ENCODE peak calls at places on chromosomes 3 and 15, in six cellular contexts. S is thoracic aorta, J is stomach, B is body of pancreas, K is suprapubic skin, Y is H9. U is an unnamed sample. For H3K4me1, the result is how much of the 10 kb centered on the place peaks cover.

GRCh38 chr15:50183112-50183794 is 1.3 kb downstream of the SLC27A2 start:
- DNase-seq in Y (no peak), K (no peak), J (no peak), S (no peak), B (no peak), U (no peak)

GRCh38 chr3:30286007-30286669 is 320.3 kb upstream of the TGFBR2 start:
- DNase-seq in B (peak), J (peak), Y (no peak), K (peak), S (peak), U (peak)

GRCh38 chr3:37952564-37952963 is 38.0 kb upstream of the VILL start:
- DNase-seq in B (no peak), K (no peak), S (no peak), Y (no peak), J (no peak), U (no peak)

GRCh38 chr15:35439291-35439690 is 106.7 kb downstream of the DPH6 start:
- DNase-seq in Y (no peak), K (no peak), S (no peak), J (no peak), B (no peak), U (no peak)

GRCh38 chr15:41928637-41929620 is 35.1 kb upstream of the SPTBN5 start:
- DNase-seq in K (no peak), B (peak), S (no peak), J (peak), Y (no peak), U (no peak)

GRCh38 chr3:193970773-193971206 is 165.2 kb upstream of the HES1 start:
- DNase-seq in B (no peak), K (no peak), Y (no peak), S (no peak), J (no peak), U (no peak)

GRCh38 chr3:72190050-72190449 is 405.1 kb upstream of the PROK2 start:
- DNase-seq in S (no peak), K (no peak), B (no peak), J (no peak), Y (no peak), U (no peak)

GRCh38 chr3:21573291-21573690 is 177.7 kb downstream of the ZNF385D start:
- DNase-seq in K (no peak), J (no peak), S (no peak), Y (no peak), B (no peak), U (no peak)

GRCh38 chr3:134315286-134316106 is 58.8 kb downstream of the AMOTL2 start:
- DNase-seq in B (peak), K (peak), Y (peak), J (no peak), S (peak), U (peak)

GRCh38 chr3:36813320-36813719 is 49.0 kb upstream of the DCLK3 start:
- DNase-seq in J (no peak), B (no peak), K (no peak), S (no peak), Y (no peak), U (no peak)

GRCh38 chr3:30318110-30318509 is 288.3 kb upstream of the TGFBR2 start:
- DNase-seq in Y (no peak), K (no peak), B (no peak), S (no peak), J (no peak), U (no peak)

GRCh38 chr3:124986153-124987143 is 51.9 kb upstream of the MUC13 start:
- DNase-seq in J (no peak), B (peak), S (no peak), Y (no peak), K (no peak), U (no peak)

GRCh38 chr3:37492977-37493471 is 318.6 kb upstream of the LRRFIP2 start:
- DNase-seq in K (no peak), S (no peak), Y (no peak), J (no peak), B (no peak), U (no peak)

GRCh38 chr3:14811733-14812132 is 7.0 kb upstream of the FGD5 start:
- DNase-seq in S (no peak), K (no peak), J (no peak), Y (no peak), B (no peak), U (no peak)

GRCh38 chr3:65883614-65884013 is 155.1 kb downstream of the MAGI1 start:
- DNase-seq in Y (no peak), K (no peak), S (no peak), B (peak), J (no peak), U (no peak)

GRCh38 chr3:139292933-139293664 is 50.7 kb upstream of the MRPS22 start:
- DNase-seq in K (no peak), B (peak), S (no peak), Y (no peak), J (no peak), U (no peak)

GRCh38 chr15:39074341-39074740 is 506.5 kb upstream of the THBS1 start:
- DNase-seq in B (no peak), J (no peak), S (no peak), Y (no peak), K (no peak), U (no peak)

GRCh38 chr3:123156276-123156995 is 45.3 kb upstream of the SEC22A start:
- DNase-seq in K (no peak), J (no peak), S (no peak), Y (peak), B (no peak), U (peak)

GRCh38 chr15:20340331-20340811 is 201.2 kb downstream of the GOLGA6L6 start:
- DNase-seq in B (peak), S (no peak), Y (peak), K (peak), J (peak), U (peak)

GRCh38 chr3:172315401-172316091 is 132.7 kb downstream of the GHSR start:
- DNase-seq in B (no peak), J (no peak), K (no peak), S (no peak), Y (no peak), U (peak)

GRCh38 chr15:45543051-45543450 is 20.5 kb upstream of the SLC30A4 start:
- DNase-seq in J (no peak), S (no peak), Y (no peak), K (no peak), B (no peak), U (no peak)

GRCh38 chr3:194056731-194057415 is 79.1 kb upstream of the HES1 start:
- DNase-seq in J (no peak), K (no peak), Y (peak), B (peak), S (no peak), U (no peak)

GRCh38 chr15:26937134-26937533 is 33.8 kb upstream of the GABRG3 start:
- DNase-seq in K (no peak), J (no peak), S (no peak), Y (no peak), B (no peak), U (no peak)

GRCh38 chr3:67657192-67657591 is 2.8 kb upstream of the SUCLG2 start:
- DNase-seq in B (no peak), K (no peak), Y (no peak), S (no peak), J (no peak), U (no peak)

GRCh38 chr15:89329329-89330084 is 5.1 kb downstream of the POLG start:
- DNase-seq in Y (no peak), K (no peak), S (no peak), J (no peak), B (no peak), U (no peak)

GRCh38 chr15:86973284-86973844 is 893.7 kb downstream of the AGBL1 start:
- DNase-seq in J (no peak), S (no peak), Y (no peak), B (no peak), K (no peak), U (no peak)

GRCh38 chr3:139187648-139188047 is 143.0 kb upstream of the PRR23C start:
- DNase-seq in J (no peak), B (no peak), S (no peak), K (no peak), Y (no peak), U (no peak)

GRCh38 chr3:149009732-149010131 is 18.4 kb downstream of the GYG1 start:
- DNase-seq in Y (no peak), J (no peak), S (no peak), K (no peak), B (no peak), U (no peak)

GRCh38 chr3:115792206-115792955 is 169.1 kb downstream of the GAP43 start:
- DNase-seq in K (no peak), B (no peak), S (no peak), J (no peak), Y (no peak), U (no peak)

GRCh38 chr3:51696954-51697353 is 9.9 kb upstream of the GRM2 start:
- DNase-seq in B (no peak), K (no peak), S (no peak), Y (no peak), J (no peak), U (no peak)

GRCh38 chr3:81741214-81741613 is 20.2 kb downstream of the GBE1 start:
- DNase-seq in J (no peak), B (no peak), S (no peak), K (no peak), Y (no peak), U (no peak)

GRCh38 chr15:39462691-39463090 is 118.2 kb upstream of the THBS1 start:
- DNase-seq in S (no peak), Y (no peak), J (no peak), B (no peak), K (no peak), U (no peak)

GRCh38 chr3:69250014-69250413 is 127.6 kb upstream of the LMOD3 start:
- DNase-seq in Y (peak), S (no peak), J (peak), K (no peak), B (peak), U (no peak)

DNA sequence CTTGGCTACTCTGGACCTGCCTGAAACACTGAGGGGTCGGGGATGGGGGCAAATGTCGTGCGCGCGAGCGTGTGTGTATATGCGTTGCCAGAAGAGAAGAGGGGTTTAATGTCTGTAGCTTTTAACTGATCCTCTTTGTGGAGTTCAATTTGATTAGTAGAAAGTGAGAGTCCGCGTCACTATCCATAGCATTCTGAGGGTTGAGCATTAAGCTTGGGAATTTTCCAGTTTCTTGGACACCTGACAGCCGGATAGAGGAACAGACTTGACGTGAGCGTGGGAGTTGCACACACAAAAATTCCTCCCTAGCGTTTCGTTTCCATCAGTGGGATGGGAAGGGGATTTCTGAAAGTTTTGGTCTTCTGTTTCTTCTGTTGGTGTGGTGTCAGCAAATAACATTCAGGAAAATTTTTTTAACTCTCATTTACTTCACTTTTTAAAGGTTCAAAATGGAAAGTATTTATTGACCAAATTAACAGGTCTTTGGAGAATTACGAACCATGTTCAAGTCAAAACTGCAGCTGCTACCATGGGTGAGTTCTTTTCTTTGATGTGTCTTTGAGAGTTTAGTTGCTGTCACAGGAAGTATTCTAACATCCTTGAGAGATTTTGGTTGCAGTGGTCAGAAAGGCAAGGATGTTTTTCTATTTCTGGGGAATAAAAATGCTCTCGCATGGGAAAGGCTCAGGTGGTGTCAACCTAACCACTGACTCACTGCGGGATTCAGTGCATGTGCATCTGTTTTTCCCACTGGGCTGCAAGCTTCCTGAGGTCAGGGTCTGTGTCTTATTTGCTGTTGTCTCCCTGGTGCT is 821 bp downstream of the POGLUT1 start:
- DNase-seq in B (no peak), J (no peak), S (no peak), K (no peak), Y (no peak), U (no peak)
- H3K27ac ChIP-seq in B (peak), J (peak), S (peak), K (no peak), Y (no peak), U (peak)

GRCh38 chr15:69849232-69849610 is 248.5 kb downstream of the TLE3 start:
- DNase-seq in K (no peak), B (no peak), S (no peak), J (no peak), Y (no peak), U (no peak)

GRCh38 chr15:69852482-69853275 is 245.0 kb downstream of the TLE3 start:
- DNase-seq in B (no peak), S (no peak), K (no peak), Y (no peak), J (no peak), U (no peak)

GRCh38 chr15:69847625-69848024 is 250.1 kb downstream of the TLE3 start:
- DNase-seq in K (no peak), J (no peak), S (no peak), B (no peak), Y (no peak), U (no peak)

GRCh38 chr15:69845159-69845558 is 252.6 kb downstream of the TLE3 start:
- DNase-seq in Y (no peak), K (no peak), J (no peak), B (no peak), S (no peak), U (no peak)

GRCh38 chr15:69848551-69849231 is 249.0 kb downstream of the TLE3 start:
- DNase-seq in Y (no peak), K (no peak), B (no peak), S (no peak), J (no peak), U (no peak)
- TF ChIP-seq CTCF in Y (no peak), K (no peak), B (no peak), S (no peak), J (no peak), U (no peak)

GRCh38 chr15:65384505-65384894 is 6.7 kb upstream of the IGDCC3 start:
- DNase-seq in J (no peak), B (no peak), Y (no peak), S (no peak), K (no peak), U (no peak)

GRCh38 chr15:65386886-65387285 is 9.1 kb upstream of the IGDCC3 start:
- DNase-seq in K (no peak), J (no peak), S (no peak), Y (no peak), B (no peak), U (no peak)

GRCh38 chr15:65384895-65385867 is 7.4 kb upstream of the IGDCC3 start:
- DNase-seq in K (peak), J (peak), B (peak), Y (peak), S (peak), U (peak)

GRCh38 chr15:65385868-65386253 is 8.1 kb upstream of the IGDCC3 start:
- DNase-seq in K (no peak), Y (no peak), B (no peak), J (no peak), S (no peak), U (no peak)

DNA sequence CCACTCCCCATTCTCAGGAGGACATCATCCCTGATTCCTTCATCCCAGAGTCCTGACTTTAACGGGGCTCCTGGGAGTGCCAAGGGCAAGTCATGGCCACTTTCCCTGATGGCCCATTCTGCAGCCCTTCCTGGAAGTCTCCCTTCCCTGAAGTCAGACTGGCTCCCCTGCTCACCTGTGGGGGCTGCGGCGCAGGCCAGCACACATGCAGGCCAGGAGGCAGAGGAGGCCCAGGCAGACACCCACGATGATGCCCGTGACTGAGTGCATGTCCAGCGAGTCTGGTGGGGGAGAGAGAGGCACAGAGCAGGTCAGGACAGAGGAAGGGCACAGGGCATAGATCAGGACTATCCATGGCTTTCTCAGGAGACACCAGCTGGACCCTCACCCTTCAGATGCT is 8.6 kb upstream of the IGDCC3 start:
- DNase-seq in J (no peak), Y (no peak), S (no peak), B (no peak), K (no peak), U (no peak)
- H3K4me1 ChIP-seq in J (under half), Y (under half), S (under half), B (under half), K (under half), U (under half)

DNA sequence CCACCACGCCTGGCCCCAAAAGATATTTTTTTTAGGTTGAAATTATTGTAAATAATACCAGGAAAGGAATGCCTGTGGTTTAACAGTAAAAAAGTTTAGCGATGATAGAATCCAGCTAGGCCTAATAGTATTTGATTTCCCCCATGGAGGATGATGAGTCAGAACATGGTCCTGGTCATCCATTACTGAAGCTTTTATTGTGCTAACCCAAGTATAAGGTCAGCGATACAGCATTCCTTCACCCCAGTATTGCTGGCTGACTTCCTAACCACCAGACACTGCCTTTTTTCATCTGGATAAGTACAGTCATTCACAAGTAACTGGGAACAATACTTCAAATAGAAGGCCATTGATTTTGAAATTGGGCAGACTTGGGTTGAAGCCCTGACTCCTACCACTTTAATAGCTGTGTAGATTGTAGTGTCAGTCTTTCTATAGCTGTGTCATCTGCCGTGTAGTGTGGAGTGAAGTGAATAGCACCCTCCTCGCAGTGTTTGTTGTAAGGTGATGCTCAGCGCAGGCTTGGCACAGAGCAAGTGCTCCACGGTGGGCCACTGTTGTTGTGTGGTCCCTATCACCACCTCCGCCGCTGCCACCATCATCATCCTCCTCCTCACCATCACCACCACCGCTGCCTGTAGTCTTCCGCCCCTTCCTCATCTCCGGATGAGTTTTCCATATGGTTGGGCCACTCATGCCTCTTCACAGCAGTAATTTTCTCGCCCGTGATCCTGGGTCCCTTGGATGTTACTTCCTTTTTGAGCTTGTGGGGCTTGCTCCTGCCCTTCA is 436.0 kb upstream of the TPM1 start:
- DNase-seq in K (no peak), J (no peak), S (no peak), Y (no peak), B (no peak), U (no peak)
- H3K27ac ChIP-seq in K (no peak), J (no peak), S (no peak), Y (no peak), B (no peak), U (no peak)

DNA sequence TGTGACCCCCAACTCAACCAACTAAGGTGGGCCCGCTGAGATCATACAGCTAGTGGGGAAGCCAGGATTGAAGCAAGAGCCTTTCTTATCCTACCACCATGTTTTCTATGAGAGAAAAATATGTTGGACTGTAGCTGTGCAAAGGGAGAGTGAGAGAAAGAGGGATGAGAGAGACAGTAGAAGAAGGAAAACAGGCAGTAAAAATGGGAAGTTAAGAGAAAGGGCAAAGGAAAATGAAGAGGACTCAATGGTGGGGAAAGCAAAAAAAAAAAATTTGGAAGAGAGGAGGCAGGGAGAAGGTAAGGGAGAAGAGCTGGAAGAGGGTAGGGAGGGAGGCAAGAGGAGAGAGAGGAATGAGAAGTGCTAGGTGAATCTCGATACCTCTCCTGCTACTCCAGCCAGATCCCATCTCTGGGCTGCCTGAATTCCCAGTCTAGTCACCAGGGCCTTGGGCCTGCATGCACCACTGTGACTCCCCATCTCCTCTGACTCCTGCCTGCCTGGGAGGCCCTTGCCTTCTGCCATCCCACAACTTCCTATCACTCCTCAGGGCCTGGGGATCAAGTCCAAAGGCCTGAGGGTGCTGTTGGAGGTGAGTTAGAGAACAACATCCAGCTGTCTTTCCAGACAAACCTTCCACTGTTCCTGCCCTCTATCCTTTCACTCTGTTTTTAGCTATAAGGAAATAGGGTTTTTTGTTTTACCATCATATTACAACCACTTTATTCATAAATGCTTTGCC is 15.7 kb downstream of the FAM81A start:
- DNase-seq in J (no peak), B (no peak), Y (no peak), K (no peak), S (no peak), U (no peak)
- TF ChIP-seq CTCF in J (no peak), B (no peak), Y (no peak), K (no peak), S (no peak), U (no peak)

DNA sequence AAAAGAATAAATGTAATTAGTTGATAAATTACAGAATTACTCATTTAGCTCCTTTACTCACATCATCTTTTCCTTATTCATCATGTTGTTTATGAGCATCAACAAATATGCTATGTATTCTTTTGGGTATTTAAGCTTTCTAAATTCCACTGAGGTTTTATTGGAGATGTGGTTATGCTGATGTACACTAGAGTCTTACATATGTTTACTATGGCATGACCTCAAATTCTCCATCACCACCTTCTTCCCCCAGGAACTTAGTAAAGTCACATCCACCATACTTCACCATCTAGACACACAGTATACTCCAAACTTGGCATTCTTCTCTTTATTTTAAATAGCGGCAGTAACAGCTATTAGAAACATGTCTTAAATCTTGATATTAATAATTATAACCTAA is 74.1 kb upstream of the MELTF start:
- DNase-seq in S (no peak), Y (no peak), K (no peak), J (no peak), B (no peak), U (no peak)
- H3K4me1 ChIP-seq in S (under half), Y (under half), K (under half), J (under half), B (under half), U (under half)

U was measured in right atrium auricular region.